ENCODE peak calls at places on chromosomes 6 and 20, in eight cellular contexts. V, P, Q, J, O, S, E and A are unnamed samples.

GRCh38 chr6:3871939-3872338 is 22.8 kb downstream of the FAM50B start:
- DNase-seq in P (no peak), S (no peak), Q (no peak), J (no peak), O (no peak), E (no peak), V (no peak), A (no peak)

GRCh38 chr20:47319517-47320252 is 36.8 kb downstream of the ZMYND8 start:
- DNase-seq in V (no peak), P (no peak), E (no peak), O (no peak), Q (peak; percentile 69), J (peak; percentile 73), S (no peak), A (peak; percentile 36)

GRCh38 chr6:154932562-154933027 is 62.5 kb upstream of the TIAM2 start:
- DNase-seq in S (no peak), Q (peak; percentile 63), J (no peak), P (no peak), O (no peak), V (no peak), E (no peak), A (no peak)

GRCh38 chr6:537114-537513 is 119.8 kb downstream of the HUS1B start:
- DNase-seq in V (no peak), E (no peak), Q (no peak), S (no peak), O (no peak), J (no peak), P (no peak), A (no peak)

GRCh38 chr6:165762876-165763275 is 99.8 kb upstream of the PDE10A start:
- DNase-seq in Q (no peak), E (no peak), S (no peak), P (no peak), O (no peak), J (no peak), V (no peak), A (no peak)

GRCh38 chr6:116015560-116015959 is 45.1 kb downstream of the FRK start:
- DNase-seq in O (no peak), P (no peak), E (no peak), Q (no peak), V (no peak), J (no peak), S (no peak), A (no peak)

GRCh38 chr6:35945650-35946025 is 24.7 kb upstream of the SRPK1 start:
- DNase-seq in Q (no peak), V (no peak), E (no peak), O (no peak), S (no peak), J (no peak), P (no peak), A (no peak)

GRCh38 chr6:7629321-7629720 is 39.3 kb downstream of the SNRNP48 start:
- DNase-seq in E (no peak), V (no peak), S (no peak), P (no peak), O (no peak), Q (peak; percentile 44), J (no peak), A (no peak)

GRCh38 chr6:43113431-43114260 is 37.5 kb downstream of the PTK7 start:
- DNase-seq in P (no peak), J (peak; percentile 66), E (peak; percentile 94), S (no peak), O (no peak), V (no peak), Q (no peak), A (no peak)

GRCh38 chr6:116215414-116215813 is 38.5 kb downstream of the TSPYL4 start:
- DNase-seq in S (no peak), O (no peak), J (no peak), V (no peak), P (no peak), Q (no peak), E (no peak), A (no peak)

GRCh38 chr6:22956029-22956715 is 386.8 kb downstream of the HDGFL1 start:
- DNase-seq in E (no peak), S (peak; percentile 57), P (no peak), O (no peak), V (no peak), Q (no peak), J (peak; percentile 6), A (no peak)

GRCh38 chr6:21115111-21115510 is 478.4 kb upstream of the SOX4 start:
- DNase-seq in V (no peak), J (peak; percentile 59), E (peak; percentile 30), Q (peak; percentile 32), S (no peak), P (no peak), O (no peak), A (peak; percentile 73)

GRCh38 chr20:25295386-25296093 is 47.7 kb downstream of the PYGB start:
- DNase-seq in E (peak; percentile 67), V (no peak), P (no peak), Q (peak; percentile 48), O (no peak), S (no peak), J (no peak), A (no peak)

GRCh38 chr6:34391023-34391485 is 1.4 kb downstream of the NUDT3 start:
- DNase-seq in Q (peak; percentile 81), P (no peak), S (peak; percentile 18), V (no peak), J (peak; percentile 70), O (no peak), E (peak; percentile 16), A (no peak)

GRCh38 chr6:45491874-45492273 is 114.1 kb upstream of the SUPT3H start:
- DNase-seq in S (no peak), V (no peak), O (no peak), J (no peak), P (no peak), Q (no peak), E (no peak), A (no peak)

GRCh38 chr6:11731423-11731822 is 47.2 kb downstream of the ADTRP start:
- DNase-seq in J (no peak), S (no peak), E (no peak), V (no peak), P (no peak), Q (no peak), O (no peak), A (no peak)

GRCh38 chr6:139406577-139407343 is 32.3 kb upstream of the CITED2 start:
- DNase-seq in P (no peak), V (no peak), Q (no peak), S (no peak), O (no peak), J (no peak), E (no peak), A (no peak)

GRCh38 chr6:71419954-71420692 is 131.5 kb downstream of the OGFRL1 start:
- DNase-seq in P (peak; percentile 7), J (peak; percentile 89), O (no peak), S (no peak), Q (peak; percentile 76), V (no peak), E (peak; percentile 48), A (no peak)

GRCh38 chr6:35919085-35919826 is 1.6 kb downstream of the SRPK1 start:
- DNase-seq in P (peak; percentile 44), E (no peak), O (no peak), J (peak; percentile 29), Q (no peak), V (no peak), S (no peak), A (peak; percentile 31)

GRCh38 chr20:57451356-57451755 is 60.2 kb downstream of the RBM38 start:
- DNase-seq in Q (no peak), V (no peak), O (no peak), S (no peak), P (no peak), J (no peak), E (no peak), A (no peak)